ENCODE peak calls at places on chromosome 5, in seven cellular contexts. C, W, A, E, Q, X and R are unnamed samples.

GRCh38 chr5:169765176-169765575 is 128.1 kb downstream of the DOCK2 start:
- DNase-seq in C (peak; percentile 37), E (no peak), Q (no peak), W (no peak), X (peak; percentile 75), A (peak; percentile 40), R (peak; percentile 82)

GRCh38 chr5:34835664-34836063 is 3.3 kb upstream of the TTC23L start:
- DNase-seq in C (no peak), A (no peak), E (no peak), W (no peak), X (no peak), Q (no peak), R (no peak)

GRCh38 chr5:134879456-134879855 is 5.3 kb downstream of the TXNDC15 start:
- DNase-seq in W (no peak), C (no peak), X (no peak), E (no peak), Q (no peak), A (no peak), R (no peak)

GRCh38 chr5:44774279-44774880 is 34.4 kb upstream of the MRPS30 start:
- DNase-seq in C (peak; percentile 76), Q (no peak), W (peak; percentile 50), X (peak; percentile 56), E (no peak), A (peak; percentile 52), R (peak; percentile 27)

GRCh38 chr5:14034991-14035390 is 90.5 kb upstream of the DNAH5 start:
- DNase-seq in C (peak; percentile 10), W (no peak), E (no peak), X (peak; percentile 40), Q (no peak), A (peak; percentile 42), R (no peak)

GRCh38 chr5:43514471-43514815 is 505 bp downstream of the C5orf34 start:
- DNase-seq in E (no peak), W (peak; percentile 85), C (peak; percentile 93), Q (no peak), A (peak; percentile 87), X (peak; percentile 89), R (peak; percentile 72)

GRCh38 chr5:163619273-163619672 is 113.9 kb downstream of the MAT2B start:
- DNase-seq in W (no peak), C (no peak), Q (no peak), A (peak; percentile 7), E (no peak), X (no peak), R (no peak)

GRCh38 chr5:108900668-108901067 is 153.0 kb downstream of the FER start:
- DNase-seq in W (peak; percentile 22), Q (no peak), E (no peak), C (no peak), A (peak; percentile 61), X (peak; percentile 36), R (no peak)

GRCh38 chr5:137921931-137922330 is 32.7 kb downstream of the PKD2L2 start:
- DNase-seq in E (peak; percentile 43), C (peak; percentile 53), A (peak; percentile 36), W (peak; percentile 79), X (peak; percentile 70), Q (no peak), R (peak; percentile 60)

GRCh38 chr5:56177134-56177533 is 56.0 kb downstream of the ANKRD55 start:
- DNase-seq in C (no peak), E (no peak), W (no peak), A (no peak), Q (no peak), X (no peak), R (no peak)

GRCh38 chr5:123098767-123099513 is 9.9 kb downstream of the PRDM6 start:
- DNase-seq in E (no peak), Q (no peak), W (peak; percentile 64), X (peak; percentile 18), C (no peak), A (no peak), R (no peak)

GRCh38 chr5:17069995-17070405 is 133.9 kb upstream of the MYO10 start:
- DNase-seq in E (peak; percentile 43), X (peak; percentile 52), W (no peak), A (no peak), Q (no peak), C (no peak), R (peak; percentile 50)

GRCh38 chr5:1005904-1006655 is 2.5 kb upstream of the NKD2 start:
- DNase-seq in E (peak; percentile 7), W (no peak), X (no peak), A (no peak), C (no peak), Q (no peak), R (no peak)

GRCh38 chr5:74304536-74304935 is 336.0 kb downstream of the ENC1 start:
- DNase-seq in Q (no peak), W (no peak), C (no peak), E (no peak), A (no peak), X (no peak), R (no peak)

GRCh38 chr5:68711311-68712200 is 382.3 kb upstream of the SLC30A5 start:
- DNase-seq in E (no peak), A (no peak), W (peak; percentile 75), C (no peak), Q (peak; percentile 11), X (no peak), R (no peak)

GRCh38 chr5:89087551-89088318 is 204.8 kb upstream of the MEF2C start:
- DNase-seq in C (no peak), Q (no peak), W (no peak), A (no peak), X (no peak), E (no peak), R (no peak)

GRCh38 chr5:45372629-45373028 is 323.6 kb downstream of the HCN1 start:
- DNase-seq in A (no peak), W (no peak), E (no peak), X (no peak), C (no peak), Q (no peak), R (no peak)

GRCh38 chr5:145340099-145340498 is 495.0 kb downstream of the PRELID2 start:
- DNase-seq in X (no peak), E (no peak), W (no peak), A (no peak), C (no peak), Q (no peak), R (no peak)

GRCh38 chr5:933251-933861 is 40.7 kb downstream of the TRIP13 start:
- DNase-seq in A (no peak), Q (no peak), W (no peak), X (no peak), C (no peak), E (no peak), R (no peak)

GRCh38 chr5:149572170-149572569 is 9.1 kb upstream of the ARHGEF37 start:
- DNase-seq in Q (no peak), W (no peak), X (no peak), E (no peak), C (no peak), A (no peak), R (no peak)

GRCh38 chr5:54743997-54744788 is 226.6 kb downstream of the SNX18 start:
- DNase-seq in E (peak; percentile 52), C (peak; percentile 94), X (peak; percentile 99), A (peak; percentile 99), Q (peak; percentile 71), W (peak; percentile 98), R (peak; percentile 95)

GRCh38 chr5:73266309-73266708 is 93.3 kb downstream of the TMEM174 start:
- DNase-seq in A (no peak), E (no peak), X (peak; percentile 11), Q (no peak), W (no peak), C (peak; percentile 79), R (no peak)

GRCh38 chr5:71695069-71695468 is 24.0 kb upstream of the CARTPT start:
- DNase-seq in W (no peak), X (no peak), E (no peak), Q (no peak), C (no peak), A (no peak), R (no peak)

DNA sequence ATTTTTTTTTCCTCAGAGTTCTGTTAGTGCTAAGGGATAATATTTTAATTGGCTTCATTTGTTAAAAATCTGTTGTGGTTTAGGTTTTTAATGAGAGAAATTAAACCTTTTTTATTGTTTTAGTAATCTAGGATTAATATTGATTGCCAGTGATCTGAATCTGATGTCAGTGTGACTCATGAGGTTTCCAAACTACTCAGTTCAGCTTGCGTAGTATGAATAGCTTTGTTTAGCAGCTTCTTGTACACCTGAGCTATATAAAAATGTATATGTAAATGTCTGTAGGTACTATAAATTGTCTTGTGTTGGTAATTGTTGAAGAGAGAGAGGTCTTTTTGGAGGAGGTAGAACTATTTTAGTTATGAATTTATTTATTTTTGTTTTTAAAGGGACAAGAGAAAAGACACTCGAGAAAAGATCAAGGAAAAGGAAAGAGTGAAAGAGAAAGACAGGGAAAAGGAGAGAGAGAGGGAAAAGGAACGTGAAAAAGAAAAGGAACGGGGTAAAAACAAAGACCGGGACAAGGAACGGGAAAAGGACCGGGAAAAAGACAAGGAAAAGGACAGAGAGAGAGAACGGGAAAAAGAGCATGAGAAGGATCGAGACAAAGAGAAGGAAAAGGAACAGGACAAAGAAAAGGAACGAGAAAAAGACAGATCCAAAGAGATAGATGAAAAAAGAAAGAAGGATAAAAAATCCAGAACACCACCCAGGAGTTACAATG is 26.3 kb downstream of the SREK1 start:
- DNase-seq in A (no peak), X (no peak), E (no peak), Q (no peak), C (no peak), W (no peak), R (no peak)
- H3K4me2 ChIP-seq in A (no peak overlapping the region), X (no peak overlapping the region), E (no peak overlapping the region), Q (no peak overlapping the region), C (no peak overlapping the region), W (no peak overlapping the region), R (no peak overlapping the region)

GRCh38 chr5:148438911-148439310 is 55.2 kb downstream of the FBXO38 start:
- DNase-seq in W (no peak), C (no peak), Q (no peak), X (no peak), A (no peak), E (no peak), R (no peak)
- H3K36me3 ChIP-seq in W (peaks cover 8% of the 10 kb centered on the region), C (peaks cover 51% of the 10 kb centered on the region), Q (peaks cover 80% of the 10 kb centered on the region), X (peaks cover 5% of the 10 kb centered on the region), A (peaks cover 15% of the 10 kb centered on the region), E (peaks cover 21% of the 10 kb centered on the region), R (peaks cover 26% of the 10 kb centered on the region)

GRCh38 chr5:64158827-64159226 is 6.8 kb upstream of the RNF180 start:
- DNase-seq in E (no peak), W (no peak), Q (no peak), C (no peak), X (peak; percentile 0), A (no peak), R (peak; percentile 33)
- H2AFZ ChIP-seq in E (no peak overlapping the region), W (no peak overlapping the region), Q (no peak overlapping the region), C (no peak overlapping the region), X (no peak overlapping the region), A (no peak overlapping the region), R (no peak overlapping the region)

DNA sequence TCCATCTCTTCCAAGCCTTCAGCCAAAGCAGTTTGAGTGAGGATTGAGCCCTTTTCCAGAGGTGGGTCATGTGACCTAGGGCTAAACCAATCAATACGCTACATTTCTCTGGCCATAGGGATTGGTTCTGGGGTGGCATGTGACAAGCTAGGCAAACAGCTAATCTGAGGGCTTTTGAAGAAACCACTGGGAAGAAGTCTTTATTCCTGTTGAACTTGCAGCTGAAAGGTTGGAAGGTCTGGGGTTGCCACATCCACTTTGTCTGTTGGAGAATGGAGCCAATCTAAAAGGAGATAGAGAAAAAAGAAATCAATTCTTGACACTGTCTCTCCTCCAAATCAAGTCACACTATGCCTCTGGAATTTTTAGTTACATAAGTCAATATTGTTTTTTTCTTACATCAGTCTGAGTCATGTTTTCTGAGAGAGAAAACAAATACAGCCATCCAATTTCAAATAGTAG is 637.8 kb upstream of the WWC1 start:
- DNase-seq in C (peak; percentile 57), Q (no peak), A (peak; percentile 30), X (peak; percentile 51), E (no peak), W (no peak), R (peak; percentile 58)
- H3K4me2 ChIP-seq in C (no peak overlapping the region), Q (no peak overlapping the region), A (no peak overlapping the region), X (no peak overlapping the region), E (peak overlapping the region; percentile 21), W (no peak overlapping the region), R (no peak overlapping the region)